ENCODE peak calls at places on chromosomes 11 and 22, in eight cellular contexts. One of them, this sample, is unnamed.

GRCh38 chr11:116579857-116580727 is 192.7 kb downstream of the BUD13 start:
- DNase-seq in HS-5: no peak
- DNase-seq in NCI-H1105 treated with DMSO at 0.1 percent for 48 hours: no peak
- DNase-seq in B cell: no peak
- DNase-seq in ELF-1: peak; percentile 75
- DNase-seq in Daoy: no peak
- DNase-seq in pancreas: no peak
- DNase-seq in adipocyte: no peak
- DNase-seq in this sample: no peak

GRCh38 chr11:45859661-45860140 is 12.4 kb downstream of the CRY2 start:
- DNase-seq in HS-5: no peak
- DNase-seq in NCI-H1105 treated with DMSO at 0.1 percent for 48 hours: peak; percentile 87
- DNase-seq in B cell: no peak
- DNase-seq in ELF-1: peak; percentile 56
- DNase-seq in Daoy: peak; percentile 89
- DNase-seq in pancreas: peak; percentile 98
- DNase-seq in adipocyte: peak; percentile 97
- DNase-seq in this sample: peak; percentile 87

GRCh38 chr11:64284962-64285884 is at the start of gene GPR137:
- DNase-seq in HS-5: peak; percentile 36
- DNase-seq in NCI-H1105 treated with DMSO at 0.1 percent for 48 hours: peak; percentile 83
- DNase-seq in B cell: peak; percentile 99
- DNase-seq in ELF-1: peak; percentile 88
- DNase-seq in Daoy: peak; percentile 77
- DNase-seq in pancreas: peak; percentile 94
- DNase-seq in adipocyte: peak; percentile 89
- DNase-seq in this sample: peak; percentile 57

GRCh38 chr11:72969894-72970335 is 155.7 kb downstream of the ATG16L2 start:
- DNase-seq in HS-5: peak; percentile 70
- DNase-seq in NCI-H1105 treated with DMSO at 0.1 percent for 48 hours: no peak
- DNase-seq in B cell: no peak
- DNase-seq in ELF-1: no peak
- DNase-seq in Daoy: peak; percentile 39
- DNase-seq in pancreas: no peak
- DNase-seq in adipocyte: peak; percentile 70
- DNase-seq in this sample: no peak

GRCh38 chr11:460331-461199 is 10.5 kb downstream of the PTDSS2 start:
- DNase-seq in HS-5: no peak
- DNase-seq in NCI-H1105 treated with DMSO at 0.1 percent for 48 hours: no peak
- DNase-seq in B cell: peak; percentile 30
- DNase-seq in ELF-1: peak; percentile 70
- DNase-seq in Daoy: no peak
- DNase-seq in pancreas: peak; percentile 57
- DNase-seq in adipocyte: no peak
- DNase-seq in this sample: no peak

GRCh38 chr22:43823353-43823908 is 11.3 kb upstream of the EFCAB6 start:
- DNase-seq in HS-5: no peak
- DNase-seq in NCI-H1105 treated with DMSO at 0.1 percent for 48 hours: no peak
- DNase-seq in B cell: no peak
- DNase-seq in ELF-1: no peak
- DNase-seq in Daoy: peak; percentile 48
- DNase-seq in pancreas: peak; percentile 94
- DNase-seq in adipocyte: no peak
- DNase-seq in this sample: no peak

GRCh38 chr11:73578786-73579185 is 19.1 kb downstream of the FAM168A start:
- DNase-seq in HS-5: no peak
- DNase-seq in NCI-H1105 treated with DMSO at 0.1 percent for 48 hours: peak; percentile 9
- DNase-seq in B cell: no peak
- DNase-seq in ELF-1: no peak
- DNase-seq in Daoy: no peak
- DNase-seq in pancreas: no peak
- DNase-seq in adipocyte: peak; percentile 2
- DNase-seq in this sample: no peak

GRCh38 chr11:121237686-121238658 is 54.6 kb upstream of the SC5D start:
- DNase-seq in HS-5: no peak
- DNase-seq in NCI-H1105 treated with DMSO at 0.1 percent for 48 hours: no peak
- DNase-seq in B cell: no peak
- DNase-seq in ELF-1: no peak
- DNase-seq in Daoy: peak; percentile 58
- DNase-seq in pancreas: no peak
- DNase-seq in adipocyte: no peak
- DNase-seq in this sample: no peak

GRCh38 chr22:32987081-32987631 is 71.0 kb downstream of the SYN3 start:
- DNase-seq in HS-5: no peak
- DNase-seq in NCI-H1105 treated with DMSO at 0.1 percent for 48 hours: no peak
- DNase-seq in B cell: no peak
- DNase-seq in ELF-1: peak; percentile 94
- DNase-seq in Daoy: peak; percentile 96
- DNase-seq in pancreas: no peak
- DNase-seq in adipocyte: peak; percentile 34
- DNase-seq in this sample: no peak

GRCh38 chr11:65498977-65499712 is at the start of gene MALAT1:
- DNase-seq in HS-5: peak; percentile 84
- DNase-seq in NCI-H1105 treated with DMSO at 0.1 percent for 48 hours: peak; percentile 91
- DNase-seq in B cell: peak; percentile 66
- DNase-seq in ELF-1: peak; percentile 92
- DNase-seq in Daoy: peak; percentile 93
- DNase-seq in pancreas: peak; percentile 96
- DNase-seq in adipocyte: peak; percentile 97
- DNase-seq in this sample: peak; percentile 94

GRCh38 chr11:109954534-109954933 is 138.7 kb upstream of the ZC3H12C start:
- DNase-seq in HS-5: no peak
- DNase-seq in NCI-H1105 treated with DMSO at 0.1 percent for 48 hours: no peak
- DNase-seq in B cell: no peak
- DNase-seq in ELF-1: no peak
- DNase-seq in Daoy: no peak
- DNase-seq in pancreas: no peak
- DNase-seq in adipocyte: no peak
- DNase-seq in this sample: no peak

GRCh38 chr11:93846411-93846810 is 4.0 kb downstream of the VSTM5 start:
- DNase-seq in HS-5: peak; percentile 41
- DNase-seq in NCI-H1105 treated with DMSO at 0.1 percent for 48 hours: no peak
- DNase-seq in B cell: no peak
- DNase-seq in ELF-1: no peak
- DNase-seq in Daoy: no peak
- DNase-seq in pancreas: no peak
- DNase-seq in adipocyte: peak; percentile 27
- DNase-seq in this sample: no peak